ENCODE peak calls at places on chromosomes 5 and 9, in seven cellular contexts. N is left ventricle myocardium inferior, M is Panc1, L is astrocyte, S is OCI-LY7, J is WERI-Rb-1, I is PC-3. K is an unnamed sample. For H3K36me3, the result is how much of the 10 kb centered on the place peaks cover.

GRCh38 chr5:53011233-53011632 is 22.1 kb downstream of the ITGA2 start:
- DNase-seq in M (no peak), N (no peak), J (no peak), S (no peak), I (no peak), L (no peak), K (no peak)

GRCh38 chr5:135641329-135642178 is 62.8 kb upstream of the CXCL14 start:
- DNase-seq in I (no peak), M (no peak), L (no peak), N (no peak), J (no peak), S (no peak), K (no peak)

GRCh38 chr9:79012561-79012960 is 559.2 kb upstream of the TLE4 start:
- DNase-seq in M (no peak), N (no peak), I (peak), L (peak), J (no peak), S (no peak), K (no peak)

GRCh38 chr5:140114341-140115185 is 654 bp downstream of the PURA start:
- DNase-seq in I (peak), M (no peak), L (peak), S (peak), J (peak), N (peak), K (no peak)

GRCh38 chr9:97480174-97480573 is 21.3 kb upstream of the TMOD1 start:
- DNase-seq in S (no peak), J (no peak), N (no peak), L (no peak), I (no peak), M (no peak), K (no peak)

GRCh38 chr9:112380771-112381181 is 868 bp downstream of the HSDL2 start:
- DNase-seq in M (no peak), N (no peak), J (no peak), L (no peak), I (peak), S (peak), K (no peak)

GRCh38 chr9:136845465-136846261 is 3.4 kb downstream of the AJM1 start:
- DNase-seq in N (no peak), J (no peak), S (no peak), I (no peak), L (no peak), M (no peak), K (no peak)

GRCh38 chr5:154221371-154221896 is 30.9 kb downstream of the GALNT10 start:
- DNase-seq in I (peak), N (no peak), M (peak), J (no peak), L (peak), S (no peak), K (peak)

GRCh38 chr5:13976867-13977479 is 32.5 kb upstream of the DNAH5 start:
- DNase-seq in I (peak), L (peak), S (peak), N (no peak), J (peak), M (no peak), K (no peak)

GRCh38 chr5:95864456-95864855 is 41.9 kb upstream of the GLRX start:
- DNase-seq in J (no peak), L (no peak), I (no peak), M (no peak), N (no peak), S (no peak), K (no peak)

GRCh38 chr9:8419871-8420270 is 620.3 kb upstream of the DMAC1 start:
- DNase-seq in N (no peak), L (peak), J (no peak), I (no peak), S (no peak), M (no peak), K (no peak)

GRCh38 chr9:75483636-75484035 is 395.3 kb downstream of the OSTF1 start:
- DNase-seq in S (no peak), M (no peak), J (no peak), N (no peak), L (peak), I (peak), K (no peak)

GRCh38 chr5:15655683-15656082 is 155.7 kb downstream of the FBXL7 start:
- DNase-seq in J (no peak), I (no peak), M (no peak), L (no peak), S (no peak), N (no peak), K (no peak)
- H3K27ac ChIP-seq in J (no peak), I (no peak), M (no peak), L (no peak), S (no peak), N (no peak), K (no peak)

DNA sequence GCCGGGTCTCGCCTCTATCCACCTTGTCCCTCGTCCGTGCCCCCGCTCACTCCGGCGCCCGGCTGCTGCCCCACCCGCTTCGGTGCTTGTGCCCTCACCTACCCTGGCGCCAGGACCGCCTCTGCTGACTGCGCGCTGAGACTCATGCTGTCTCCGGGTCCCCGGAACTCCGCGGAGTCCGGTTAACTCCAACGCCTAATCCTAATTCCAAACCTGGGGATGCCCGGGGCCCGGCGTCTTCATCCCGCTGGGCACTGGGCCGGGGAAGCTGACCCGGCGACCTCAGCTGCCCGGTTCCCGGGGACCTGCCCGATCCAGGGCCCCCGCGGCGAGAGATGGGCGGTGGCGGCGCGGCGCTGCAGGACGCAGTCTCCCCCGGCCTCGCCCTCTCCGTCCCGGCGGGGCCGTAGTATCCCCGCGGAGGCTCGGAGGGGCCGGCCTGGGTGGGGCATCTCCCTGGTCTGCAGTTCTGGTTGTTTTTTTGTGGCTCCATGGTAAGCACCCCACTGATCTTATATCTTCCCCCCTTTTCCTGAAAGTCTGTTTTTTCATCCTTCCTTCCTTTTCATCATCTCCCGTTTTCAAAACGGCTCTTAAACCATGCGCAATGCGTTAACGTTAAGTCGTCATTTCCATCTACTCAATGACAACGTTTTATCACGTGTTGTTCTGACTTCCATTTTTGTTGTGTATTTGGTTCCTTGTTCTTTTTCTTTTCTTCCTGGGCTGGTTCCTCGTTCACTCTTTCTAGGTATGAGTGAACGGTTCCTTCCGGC is 41.1 kb upstream of the PLEKHG4B start:
- DNase-seq in S (no peak), M (no peak), N (no peak), L (no peak), I (no peak), J (no peak), K (no peak)
- H3K4me3 ChIP-seq in S (no peak), M (no peak), N (no peak), L (no peak), I (no peak), J (no peak), K (no peak)

DNA sequence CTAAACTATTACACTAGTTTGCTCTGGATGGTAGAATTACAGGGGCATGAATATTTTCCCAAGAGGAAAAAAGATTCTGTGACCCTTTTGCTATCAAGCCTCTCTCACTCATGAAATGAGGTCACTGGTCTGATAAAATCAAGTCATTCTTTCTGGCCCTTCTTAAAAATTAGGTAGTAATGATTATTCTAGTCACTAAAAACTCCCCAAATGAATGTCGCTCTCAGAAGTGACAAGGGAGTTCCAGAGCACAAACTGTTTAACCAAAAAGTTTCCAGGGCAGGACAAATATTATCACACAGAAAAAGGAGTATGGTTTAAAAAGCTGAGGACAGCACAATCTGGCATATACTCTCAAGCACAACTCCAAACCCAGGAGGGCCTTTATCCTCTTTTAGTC is 12.5 kb downstream of the ERMP1 start:
- DNase-seq in N (no peak), M (no peak), L (no peak), I (no peak), S (no peak), J (no peak), K (no peak)
- H3K36me3 ChIP-seq in N (under half), M (under half), L (under half), I (under half), S (half or more), J (under half), K (under half)

DNA sequence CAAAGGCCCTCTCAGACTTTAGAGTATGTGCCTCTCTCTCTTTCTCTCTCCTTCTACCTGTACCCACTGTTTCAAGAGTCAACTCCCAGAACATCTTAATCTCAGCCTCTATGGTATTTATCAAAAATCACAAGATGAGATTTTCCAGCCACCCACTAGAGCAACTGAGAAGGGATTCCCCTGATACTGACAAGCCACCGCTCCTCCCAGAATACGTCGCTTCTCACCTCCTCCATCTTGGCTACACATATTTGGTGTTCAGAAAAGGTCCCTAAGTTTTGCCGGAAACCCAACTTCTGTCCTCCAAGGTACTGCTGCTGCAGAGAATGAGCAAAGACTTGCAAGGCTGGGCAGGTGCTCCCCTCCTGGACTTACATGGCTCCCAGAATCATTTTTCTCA is 6.1 kb downstream of the GARIN3 start:
- DNase-seq in J (no peak), I (no peak), S (no peak), N (no peak), M (no peak), L (no peak), K (peak)
- H3K27ac ChIP-seq in J (no peak), I (no peak), S (no peak), N (no peak), M (no peak), L (no peak), K (peak)

GRCh38 chr5:31937226-31937625 is 236.9 kb downstream of the GOLPH3 start:
- DNase-seq in I (no peak), M (no peak), L (no peak), N (no peak), S (no peak), J (no peak), K (no peak)
- H3K4me3 ChIP-seq in I (no peak), M (no peak), L (no peak), N (peak), S (no peak), J (no peak), K (no peak)

GRCh38 chr5:168557389-168557788 is 21.8 kb downstream of the PANK3 start:
- DNase-seq in S (no peak), I (no peak), L (no peak), N (no peak), J (no peak), M (no peak), K (no peak)
- H3K36me3 ChIP-seq in S (half or more), I (under half), L (under half), N (half or more), J (half or more), M (under half), K (under half)

GRCh38 chr5:149062371-149063016 is 368 bp downstream of the SH3TC2 start:
- DNase-seq in N (no peak), L (peak), S (no peak), I (peak), M (no peak), J (no peak), K (no peak)
- H3K27ac ChIP-seq in N (peak), L (peak), S (no peak), I (peak), M (no peak), J (no peak), K (no peak)

K was measured in effector memory CD4-positive, alpha-beta T cell.